ENCODE peak calls at places on chromosome 15, in ten cellular contexts. Y, F, K, Q, U, R, E, W, L and S are unnamed samples. For H3K4me1, the result is how much of the 10 kb centered on the place peaks cover.

GRCh38 chr15:74214324-74215021 is 11.9 kb upstream of the STRA6 start:
- DNase-seq in L (no peak), F (no peak), E (no peak), R (no peak), Q (no peak), U (no peak), W (no peak), K (no peak), Y (no peak), S (no peak)

GRCh38 chr15:67967871-67968423 is 86.2 kb upstream of the PIAS1 start:
- DNase-seq in R (peak), F (peak), U (peak), K (peak), Q (peak), E (peak), W (peak), L (no peak), Y (peak), S (peak)

GRCh38 chr15:61227269-61228024 is 1.7 kb downstream of the RORA start:
- DNase-seq in F (no peak), R (no peak), W (peak), Q (no peak), E (peak), Y (peak), U (peak), K (no peak), L (peak), S (no peak)

GRCh38 chr15:100596792-100597191 is 5.2 kb downstream of the LINS1 start:
- DNase-seq in Y (no peak), L (no peak), F (peak), E (peak), Q (no peak), U (no peak), W (no peak), K (peak), R (peak), S (no peak)

GRCh38 chr15:60320365-60320764 is 77.4 kb downstream of the ANXA2 start:
- DNase-seq in Y (no peak), U (no peak), Q (no peak), R (no peak), L (no peak), F (no peak), E (no peak), K (no peak), W (no peak), S (no peak)

GRCh38 chr15:69751575-69751974 is 299.0 kb downstream of the RPLP1 start:
- DNase-seq in L (no peak), F (no peak), Q (no peak), W (no peak), Y (no peak), K (no peak), U (no peak), E (no peak), R (no peak), S (no peak)

GRCh38 chr15:101358895-101359294 is 63.8 kb upstream of the SNRPA1 start:
- DNase-seq in Y (no peak), R (no peak), E (peak), Q (no peak), L (no peak), W (peak), F (no peak), K (no peak), U (no peak), S (no peak)

GRCh38 chr15:60299452-60300047 is 98.2 kb downstream of the ANXA2 start:
- DNase-seq in Y (peak), K (no peak), E (no peak), L (peak), F (peak), U (peak), R (peak), W (no peak), Q (no peak), S (no peak)

GRCh38 chr15:73127302-73127936 is 75.2 kb downstream of the NEO1 start:
- DNase-seq in R (no peak), Y (no peak), W (peak), F (no peak), L (peak), K (no peak), E (no peak), U (no peak), Q (no peak), S (no peak)

GRCh38 chr15:98786706-98787105 is 138.4 kb downstream of the IGF1R start:
- DNase-seq in L (no peak), K (no peak), Y (no peak), R (no peak), Q (no peak), F (no peak), W (no peak), E (no peak), U (no peak), S (no peak)

GRCh38 chr15:61034793-61035710 is 194.1 kb downstream of the RORA start:
- DNase-seq in R (no peak), F (no peak), E (no peak), Q (no peak), L (no peak), W (peak), K (no peak), U (no peak), Y (no peak), S (no peak)

GRCh38 chr15:97961067-97961954 is 808 bp downstream of the ARRDC4 start:
- DNase-seq in U (peak), E (peak), L (no peak), K (peak), W (peak), Q (no peak), R (peak), Y (peak), F (peak), S (peak)

GRCh38 chr15:40340038-40340739 is 550 bp downstream of the CCDC9B start:
- DNase-seq in K (no peak), R (peak), U (peak), L (no peak), Y (peak), Q (peak), W (peak), E (peak), F (peak), S (peak)

GRCh38 chr15:51652084-51652668 is 29.1 kb upstream of the SCG3 start:
- DNase-seq in Q (no peak), F (no peak), E (no peak), K (no peak), R (no peak), Y (no peak), L (no peak), U (no peak), W (no peak), S (no peak)

GRCh38 chr15:74400915-74401757 is 32.6 kb downstream of the SEMA7A start:
- DNase-seq in Y (no peak), U (no peak), Q (no peak), R (no peak), K (no peak), L (no peak), W (no peak), F (no peak), E (no peak), S (no peak)

GRCh38 chr15:33852094-33852493 is 116.2 kb upstream of the CHRM5 start:
- DNase-seq in L (no peak), R (no peak), W (peak), E (no peak), K (no peak), Q (no peak), Y (no peak), F (no peak), U (no peak), S (no peak)

GRCh38 chr15:42107483-42107882 is 13.1 kb upstream of the PLA2G4D start:
- DNase-seq in E (no peak), K (peak), F (peak), Y (no peak), L (no peak), U (no peak), W (no peak), R (peak), Q (no peak), S (no peak)

GRCh38 chr15:39125904-39126303 is 455.0 kb upstream of the THBS1 start:
- DNase-seq in K (no peak), E (no peak), L (peak), Q (no peak), W (peak), Y (no peak), F (peak), U (no peak), R (no peak), S (no peak)

GRCh38 chr15:44720460-44721185 is 9.3 kb downstream of the B2M start:
- DNase-seq in Q (no peak), K (no peak), R (no peak), E (no peak), L (no peak), W (no peak), U (no peak), F (no peak), Y (no peak), S (no peak)

GRCh38 chr15:67043939-67044771 is 21.2 kb upstream of the SMAD3 start:
- DNase-seq in U (peak), Y (no peak), K (no peak), E (no peak), W (peak), L (no peak), Q (no peak), R (no peak), F (no peak), S (no peak)

GRCh38 chr15:63166219-63166618 is 8.9 kb upstream of the RPS27L start:
- DNase-seq in K (no peak), Y (no peak), W (no peak), U (no peak), F (no peak), L (no peak), R (no peak), Q (no peak), E (no peak), S (no peak)

GRCh38 chr15:77015651-77016320 is 20.9 kb downstream of the PSTPIP1 start:
- DNase-seq in K (no peak), W (no peak), Y (no peak), E (no peak), U (no peak), R (no peak), F (no peak), Q (no peak), L (no peak), S (no peak)

GRCh38 chr15:97248376-97248775 is 712.1 kb upstream of the ARRDC4 start:
- DNase-seq in Y (no peak), K (no peak), R (no peak), E (no peak), U (no peak), W (no peak), Q (no peak), F (no peak), L (no peak), S (no peak)

GRCh38 chr15:101198820-101199219 is 53.0 kb downstream of the CHSY1 start:
- DNase-seq in R (no peak), Q (no peak), U (no peak), K (no peak), E (no peak), Y (no peak), L (no peak), W (peak), F (no peak), S (no peak)

GRCh38 chr15:45862034-45862433 is 227.2 kb downstream of the SQOR start:
- DNase-seq in U (no peak), F (no peak), R (no peak), Q (no peak), K (no peak), E (no peak), W (no peak), Y (no peak), L (no peak), S (no peak)

GRCh38 chr15:46938169-46938568 is 779.1 kb upstream of the SEMA6D start:
- DNase-seq in R (no peak), U (no peak), K (no peak), E (no peak), Y (no peak), F (no peak), Q (no peak), W (no peak), L (no peak), S (no peak)

GRCh38 chr15:74368121-74368520 is 675 bp upstream of the CYP11A1 start:
- DNase-seq in Q (no peak), W (no peak), U (no peak), R (no peak), K (no peak), L (no peak), Y (no peak), F (no peak), E (no peak), S (no peak)

GRCh38 chr15:98896802-98897732 is 110.5 kb downstream of the PGPEP1L start:
- DNase-seq in Q (no peak), F (no peak), U (no peak), K (no peak), R (no peak), E (no peak), W (peak), Y (peak), L (peak), S (no peak)

GRCh38 chr15:70039917-70040316 is 57.8 kb downstream of the TLE3 start:
- DNase-seq in Y (no peak), Q (no peak), L (no peak), R (no peak), K (no peak), E (no peak), F (no peak), U (no peak), W (no peak), S (no peak)

GRCh38 chr15:29920515-29920914 is 98.2 kb upstream of the TJP1 start:
- DNase-seq in R (peak), L (peak), W (peak), Y (no peak), Q (no peak), E (no peak), F (no peak), U (peak), K (no peak), S (no peak)

GRCh38 chr15:20341901-20342605 is 199.5 kb downstream of the GOLGA6L6 start:
- DNase-seq in W (no peak), L (no peak), Q (no peak), R (peak), K (peak), Y (peak), E (peak), U (peak), F (peak), S (no peak)

GRCh38 chr15:61081028-61081322 is 148.1 kb downstream of the RORA start:
- DNase-seq in Y (no peak), R (no peak), L (no peak), U (no peak), Q (no peak), F (no peak), K (no peak), W (no peak), E (no peak), S (no peak)

GRCh38 chr15:75363786-75364185 is 4.6 kb downstream of the MAN2C1 start:
- DNase-seq in E (no peak), R (no peak), F (no peak), K (no peak), L (no peak), Q (no peak), W (no peak), U (no peak), Y (no peak), S (no peak)

GRCh38 chr15:63364293-63365003 is 17.2 kb downstream of the CA12 start:
- DNase-seq in L (no peak), E (no peak), Q (no peak), Y (no peak), U (no peak), K (no peak), F (no peak), W (peak), R (no peak), S (no peak)

GRCh38 chr15:90002428-90002844 is 1.3 kb downstream of the ZNF710 start:
- DNase-seq in U (peak), W (peak), Y (peak), E (peak), K (peak), Q (no peak), L (peak), F (peak), R (no peak), S (no peak)

GRCh38 chr15:90006217-90007088 is 5.3 kb downstream of the ZNF710 start:
- DNase-seq in R (peak), F (no peak), Q (no peak), Y (no peak), L (no peak), K (no peak), E (no peak), U (peak), W (no peak), S (no peak)

GRCh38 chr15:90003736-90004135 is 2.6 kb downstream of the ZNF710 start:
- DNase-seq in Q (no peak), U (no peak), L (no peak), F (no peak), R (no peak), K (no peak), Y (no peak), W (no peak), E (no peak), S (no peak)

GRCh38 chr15:90004671-90005070 is 3.5 kb downstream of the ZNF710 start:
- DNase-seq in W (peak), U (peak), E (no peak), Y (peak), Q (no peak), K (peak), F (peak), R (no peak), L (peak), S (no peak)

DNA sequence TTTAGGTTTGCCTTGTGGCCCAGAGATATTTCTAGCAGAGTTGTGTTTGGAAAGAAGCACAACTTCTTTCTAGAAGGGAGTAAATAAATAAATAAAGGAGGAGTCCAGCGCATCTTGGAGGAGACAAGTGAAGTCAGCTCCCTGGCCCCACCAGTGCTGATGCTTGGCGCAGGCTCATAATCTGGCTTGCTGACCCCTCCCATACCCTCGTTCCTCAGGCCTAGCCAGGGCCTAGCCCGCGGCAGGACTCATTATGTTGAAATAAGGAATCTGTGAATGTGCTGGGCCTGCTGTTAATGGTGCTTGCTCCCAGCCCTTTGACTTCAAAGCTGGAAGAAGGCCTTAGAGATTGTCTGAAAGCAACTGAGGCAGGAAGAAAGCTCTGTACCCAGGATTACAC is 3.1 kb downstream of the ZNF710 start:
- DNase-seq in W (no peak), U (peak), R (no peak), L (no peak), Y (peak), Q (no peak), E (no peak), F (no peak), K (no peak), S (no peak)
- H3K4me1 ChIP-seq in W (under half), U (half or more), R (half or more), L (half or more), Y (under half), Q (under half), E (under half), F (under half), K (half or more), S (half or more)

GRCh38 chr15:81814882-81815455 is 230.8 kb downstream of the MEX3B start:
- DNase-seq in R (no peak), K (peak), Y (no peak), W (no peak), E (no peak), Q (no peak), F (no peak), U (no peak), L (no peak), S (no peak)

GRCh38 chr15:81809543-81809942 is 236.3 kb downstream of the MEX3B start:
- DNase-seq in E (no peak), Q (no peak), U (no peak), R (no peak), Y (no peak), L (peak), K (no peak), W (peak), F (no peak), S (no peak)

DNA sequence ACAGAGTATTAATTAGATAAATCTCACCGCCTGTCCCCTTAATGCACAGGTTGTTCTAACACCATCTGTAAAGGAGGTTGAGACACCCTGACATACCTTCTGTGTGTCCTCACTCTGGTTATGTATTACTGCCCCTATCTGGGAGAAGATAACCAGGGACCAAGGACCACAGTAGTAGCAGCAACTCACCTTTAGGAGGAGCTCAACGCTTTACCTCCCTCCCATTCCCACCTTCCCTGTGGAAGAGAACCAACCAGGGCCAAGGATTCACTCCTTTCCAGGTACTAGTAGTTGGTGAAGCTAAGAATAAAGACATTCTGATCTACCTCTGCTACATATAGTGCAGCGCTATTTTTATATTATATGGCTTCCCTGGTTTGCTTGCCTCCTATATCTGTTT is 232.6 kb downstream of the MEX3B start:
- DNase-seq in W (no peak), R (no peak), Y (no peak), Q (no peak), F (no peak), U (no peak), K (no peak), L (no peak), E (no peak), S (no peak)
- TF ChIP-seq CTCF in W (peak), R (no peak), Y (no peak), Q (no peak), F (no peak), U (no peak), K (no peak), L (no peak), E (no peak), S (no peak)

DNA sequence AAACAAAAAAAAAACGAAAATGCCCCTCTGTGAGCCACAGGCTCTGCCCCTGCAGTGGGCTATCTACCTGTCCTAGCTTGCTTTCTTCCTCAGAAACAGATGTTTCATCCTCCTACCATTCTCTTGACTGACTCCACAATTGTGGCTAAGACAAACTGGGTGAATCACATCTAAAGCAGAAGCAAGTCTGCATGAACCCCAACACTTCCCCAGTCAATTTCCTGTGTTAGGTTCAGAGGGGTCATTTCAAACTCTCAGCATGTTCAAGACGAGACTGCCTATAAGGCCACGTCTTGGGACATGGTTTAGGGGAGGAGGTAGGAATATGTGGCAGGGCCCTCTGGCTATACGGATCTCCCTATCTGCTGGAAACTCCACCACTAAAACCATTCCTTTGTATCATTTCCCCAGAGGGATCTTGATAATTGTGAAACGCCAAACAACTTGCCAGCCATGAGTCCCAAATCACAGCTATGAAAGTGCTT is 28.6 kb upstream of the ANKDD1A start:
- DNase-seq in Q (no peak), L (no peak), Y (no peak), E (no peak), U (no peak), W (peak), K (peak), R (no peak), F (no peak), S (no peak)
- TF ChIP-seq POLR2A in Q (no peak), L (no peak), Y (no peak), E (no peak), U (no peak), W (no peak), K (no peak), R (no peak), F (no peak), S (no peak)

GRCh38 chr15:57028176-57028575 is 109.7 kb downstream of the TCF12 start:
- DNase-seq in K (no peak), F (no peak), Y (no peak), L (no peak), U (no peak), R (no peak), E (no peak), W (no peak), Q (no peak), S (no peak)

GRCh38 chr15:57025264-57025939 is 107.0 kb downstream of the TCF12 start:
- DNase-seq in E (no peak), K (no peak), U (no peak), L (no peak), R (no peak), Y (no peak), F (no peak), W (peak), Q (no peak), S (no peak)

GRCh38 chr15:57030011-57030410 is 111.6 kb downstream of the TCF12 start:
- DNase-seq in Q (no peak), L (no peak), K (no peak), Y (no peak), F (no peak), R (no peak), W (no peak), U (no peak), E (no peak), S (no peak)

GRCh38 chr15:57027596-57027995 is 109.2 kb downstream of the TCF12 start:
- DNase-seq in K (no peak), E (no peak), R (no peak), L (no peak), F (no peak), W (no peak), Y (no peak), Q (no peak), U (no peak), S (no peak)

DNA sequence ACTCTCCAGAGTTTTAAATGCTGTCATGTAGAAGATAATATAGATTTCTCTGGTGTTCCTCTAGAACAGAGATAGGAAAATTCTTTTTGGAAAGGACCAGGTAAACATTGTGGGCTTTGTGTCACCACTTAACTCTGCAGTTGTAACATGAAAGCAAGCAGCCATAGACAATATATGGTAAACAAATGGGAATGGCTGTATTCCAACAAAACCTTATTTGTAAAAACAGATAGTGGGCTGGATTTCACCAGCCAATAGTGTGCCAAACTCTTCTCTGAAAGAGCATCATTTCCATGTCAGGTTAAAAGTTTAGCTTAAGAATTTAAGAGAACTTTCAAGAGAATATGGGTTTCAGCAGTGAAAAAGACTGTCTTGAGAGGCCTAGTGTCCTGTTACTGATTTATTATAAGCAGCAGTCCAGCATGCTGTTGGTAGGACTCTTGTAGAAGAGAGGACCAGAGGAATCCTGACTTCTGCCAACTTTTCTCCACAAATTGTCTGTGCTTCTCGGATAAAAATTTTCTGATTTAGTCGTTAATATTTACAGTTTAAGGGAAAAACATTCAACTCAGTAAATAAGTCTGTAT is 107.7 kb downstream of the TCF12 start:
- DNase-seq in L (no peak), W (peak), E (no peak), Q (no peak), R (no peak), F (no peak), K (no peak), Y (no peak), U (no peak), S (no peak)
- H3K4me1 ChIP-seq in L (under half), W (under half), E (under half), Q (under half), R (under half), F (under half), K (half or more), Y (under half), U (under half), S (under half)